ENCODE peak calls at places on chromosomes 2 and 18, in five cellular contexts. A, E, R, S and N are unnamed samples.

GRCh38 chr2:172772637-172773036 is 37.0 kb downstream of the RAPGEF4 start:
- DNase-seq in A (no peak), E (no peak), R (no peak), S (no peak), N (no peak)

GRCh38 chr18:3851159-3851558 is 401.2 kb downstream of the TGIF1 start:
- DNase-seq in A (no peak), E (no peak), R (no peak), S (no peak), N (no peak)

GRCh38 chr2:210363261-210363660 is 48.3 kb upstream of the MYL1 start:
- DNase-seq in A (no peak), E (no peak), R (no peak), S (no peak), N (no peak)

GRCh38 chr2:234694244-234695013 is 197.5 kb upstream of the ARL4C start:
- DNase-seq in A (no peak), E (no peak), R (no peak), S (no peak), N (no peak)

GRCh38 chr2:230868947-230869690 is 4.4 kb downstream of the ITM2C start:
- DNase-seq in A (peak), E (no peak), R (no peak), S (no peak), N (no peak)

GRCh38 chr2:241620419-241620769 is 16.6 kb downstream of the THAP4 start:
- DNase-seq in A (no peak), E (no peak), R (no peak), S (no peak), N (no peak)

GRCh38 chr2:230895536-230896345 is 29.3 kb downstream of the GPR55 start:
- DNase-seq in A (peak), E (no peak), R (no peak), S (peak), N (peak)

GRCh38 chr2:65660340-65660739 is 227.9 kb upstream of the SPRED2 start:
- DNase-seq in A (no peak), E (no peak), R (peak), S (no peak), N (no peak)

GRCh38 chr2:38184964-38185603 is 109.1 kb upstream of the CYP1B1 start:
- DNase-seq in A (no peak), E (no peak), R (peak), S (no peak), N (no peak)

GRCh38 chr2:195533771-195534642 is 123.0 kb upstream of the SLC39A10 start:
- DNase-seq in A (peak), E (peak), R (peak), S (no peak), N (no peak)

GRCh38 chr2:52387937-52388590 is 1356.1 kb upstream of the NRXN1 start:
- DNase-seq in A (no peak), E (no peak), R (no peak), S (no peak), N (no peak)

GRCh38 chr2:15909157-15909556 is 31.2 kb upstream of the MYCN start:
- DNase-seq in A (no peak), E (no peak), R (no peak), S (no peak), N (no peak)

GRCh38 chr2:45889053-45889452 is 237.6 kb downstream of the PRKCE start:
- DNase-seq in A (peak), E (peak), R (no peak), S (no peak), N (no peak)

GRCh38 chr2:216507220-216508143 is 8.8 kb downstream of the RPL37A start:
- DNase-seq in A (no peak), E (no peak), R (no peak), S (no peak), N (no peak)

GRCh38 chr18:35542356-35542755 is 39.2 kb upstream of the GALNT1 start:
- DNase-seq in A (no peak), E (no peak), R (no peak), S (no peak), N (no peak)

GRCh38 chr2:220068877-220069276 is 441.4 kb downstream of the SLC4A3 start:
- DNase-seq in A (no peak), E (no peak), R (no peak), S (no peak), N (no peak)

GRCh38 chr2:127569274-127570065 is 34.0 kb downstream of the MYO7B start:
- DNase-seq in A (peak), E (no peak), R (peak), S (peak), N (peak)

GRCh38 chr2:157990173-157990572 is 111.5 kb upstream of the UPP2 start:
- DNase-seq in A (no peak), E (no peak), R (no peak), S (no peak), N (no peak)

GRCh38 chr2:28552045-28552823 is 56.4 kb downstream of the PLB1 start:
- DNase-seq in A (no peak), E (no peak), R (no peak), S (no peak), N (no peak)

GRCh38 chr18:45974088-45974536 is 7.0 kb upstream of the EPG5 start:
- DNase-seq in A (peak), E (peak), R (peak), S (no peak), N (no peak)

GRCh38 chr2:223439184-223439583 is 163.0 kb downstream of the SCG2 start:
- DNase-seq in A (no peak), E (no peak), R (no peak), S (no peak), N (no peak)

GRCh38 chr2:219099319-219099718 is 38.6 kb upstream of the IHH start:
- DNase-seq in A (no peak), E (no peak), R (no peak), S (no peak), N (no peak)

GRCh38 chr2:9020267-9020666 is 16.8 kb upstream of the MBOAT2 start:
- DNase-seq in A (no peak), E (no peak), R (no peak), S (no peak), N (no peak)

GRCh38 chr2:199160677-199161465 is 296.9 kb downstream of the SATB2 start:
- DNase-seq in A (no peak), E (no peak), R (peak), S (no peak), N (no peak)

GRCh38 chr18:24757134-24757533 is 296.7 kb downstream of the HRH4 start:
- DNase-seq in A (no peak), E (no peak), R (no peak), S (no peak), N (no peak)

GRCh38 chr2:145811467-145812162 is 1291.7 kb upstream of the ZEB2 start:
- DNase-seq in A (no peak), E (no peak), R (no peak), S (no peak), N (no peak)

GRCh38 chr18:26655614-26656400 is 107.5 kb upstream of the KCTD1 start:
- DNase-seq in A (peak), E (no peak), R (peak), S (peak), N (peak)

GRCh38 chr18:79856119-79857080 is 58.7 kb downstream of the KCNG2 start:
- DNase-seq in A (no peak), E (no peak), R (no peak), S (no peak), N (no peak)

GRCh38 chr18:12041561-12041960 is 52.1 kb upstream of the ANKRD62 start:
- DNase-seq in A (no peak), E (no peak), R (no peak), S (no peak), N (no peak)

GRCh38 chr2:86774862-86775261 is 15.9 kb downstream of the CD8A start:
- DNase-seq in A (no peak), E (no peak), R (no peak), S (no peak), N (no peak)

GRCh38 chr18:32072321-32072720 is 19.4 kb upstream of the RNF138 start:
- DNase-seq in A (no peak), E (no peak), R (no peak), S (no peak), N (no peak)

GRCh38 chr2:241391892-241392665 is 36.0 kb downstream of the FARP2 start:
- DNase-seq in A (no peak), E (no peak), R (peak), S (no peak), N (no peak)

GRCh38 chr2:5695641-5696350 is 3.6 kb downstream of the SOX11 start:
- DNase-seq in A (no peak), E (no peak), R (no peak), S (no peak), N (no peak)
- H3K4me3 ChIP-seq in A (peak), E (no peak), R (no peak), S (no peak), N (peak)

GRCh38 chr2:201698588-201699226 is at the start of gene MPP4:
- DNase-seq in A (no peak), E (no peak), R (peak), S (no peak), N (no peak)

GRCh38 chr2:201701591-201701990 is 3.1 kb upstream of the MPP4 start:
- DNase-seq in A (no peak), E (no peak), R (no peak), S (no peak), N (no peak)

GRCh38 chr2:201696151-201696659 is 2.2 kb downstream of the MPP4 start:
- DNase-seq in A (no peak), E (no peak), R (peak), S (no peak), N (no peak)

GRCh38 chr2:201697899-201698298 is 545 bp downstream of the MPP4 start:
- DNase-seq in A (no peak), E (no peak), R (peak), S (no peak), N (no peak)

DNA sequence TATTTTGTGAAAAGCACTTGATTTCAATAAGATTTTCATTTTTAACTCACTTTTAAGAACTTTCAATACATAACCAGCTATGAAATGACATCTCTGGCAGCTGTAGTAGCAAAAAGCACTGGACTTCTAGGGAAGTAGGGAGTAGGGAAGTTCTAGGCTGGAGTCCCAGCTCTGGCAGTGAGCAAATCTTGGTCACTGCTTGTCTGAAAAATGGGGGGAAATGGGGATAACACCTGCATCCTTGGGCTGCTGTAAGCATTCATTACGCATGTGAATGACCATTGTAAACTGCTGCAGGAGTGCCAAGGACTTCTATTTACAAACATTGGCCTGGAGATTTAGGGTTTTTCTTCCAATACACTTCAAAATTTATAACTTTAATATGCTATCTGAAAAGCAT is 940 bp upstream of the MPP4 start:
- DNase-seq in A (no peak), E (no peak), R (no peak), S (no peak), N (no peak)
- H3K27ac ChIP-seq in A (no peak), E (no peak), R (peak), S (no peak), N (no peak)

GRCh38 chr2:101518470-101519172 is 43.7 kb upstream of the RFX8 start:
- DNase-seq in A (peak), E (no peak), R (peak), S (peak), N (no peak)
- H3K4me3 ChIP-seq in A (peak), E (no peak), R (no peak), S (peak), N (no peak)

DNA sequence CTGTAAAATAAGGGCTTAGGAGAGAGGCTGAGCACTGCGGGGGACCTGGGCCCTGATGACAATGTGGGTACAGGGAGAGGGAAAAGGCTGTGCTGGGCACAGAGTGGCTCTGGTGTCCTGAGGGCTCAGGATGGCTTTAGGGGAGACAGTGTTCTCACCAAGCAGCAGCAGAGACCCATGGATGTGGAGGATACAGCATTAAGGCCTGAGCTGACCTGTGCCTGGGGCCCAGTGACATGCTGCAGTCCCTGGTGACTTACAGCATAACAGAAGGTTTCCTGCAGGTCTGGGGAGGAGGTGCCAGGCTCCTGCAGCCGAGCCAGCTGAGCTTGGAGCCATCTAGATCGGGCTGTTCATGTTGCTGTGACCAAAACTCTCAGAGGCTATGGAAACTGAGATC is 191.3 kb upstream of the SMAD2 start:
- DNase-seq in A (no peak), E (no peak), R (no peak), S (no peak), N (peak)
- H3K27ac ChIP-seq in A (no peak), E (no peak), R (no peak), S (no peak), N (no peak)

GRCh38 chr2:239002960-239003932 is 155.4 kb downstream of the TWIST2 start:
- DNase-seq in A (no peak), E (no peak), R (peak), S (peak), N (peak)
- H3K4me3 ChIP-seq in A (no peak), E (no peak), R (peak), S (no peak), N (peak)

GRCh38 chr2:197878792-197879191 is 74.4 kb downstream of the PLCL1 start:
- DNase-seq in A (no peak), E (no peak), R (no peak), S (no peak), N (no peak)

GRCh38 chr2:197879844-197880408 is 75.5 kb downstream of the PLCL1 start:
- DNase-seq in A (no peak), E (no peak), R (no peak), S (no peak), N (no peak)

GRCh38 chr2:197875736-197876135 is 71.3 kb downstream of the PLCL1 start:
- DNase-seq in A (no peak), E (no peak), R (no peak), S (no peak), N (no peak)

GRCh38 chr2:197876524-197876923 is 72.1 kb downstream of the PLCL1 start:
- DNase-seq in A (no peak), E (no peak), R (no peak), S (no peak), N (no peak)

DNA sequence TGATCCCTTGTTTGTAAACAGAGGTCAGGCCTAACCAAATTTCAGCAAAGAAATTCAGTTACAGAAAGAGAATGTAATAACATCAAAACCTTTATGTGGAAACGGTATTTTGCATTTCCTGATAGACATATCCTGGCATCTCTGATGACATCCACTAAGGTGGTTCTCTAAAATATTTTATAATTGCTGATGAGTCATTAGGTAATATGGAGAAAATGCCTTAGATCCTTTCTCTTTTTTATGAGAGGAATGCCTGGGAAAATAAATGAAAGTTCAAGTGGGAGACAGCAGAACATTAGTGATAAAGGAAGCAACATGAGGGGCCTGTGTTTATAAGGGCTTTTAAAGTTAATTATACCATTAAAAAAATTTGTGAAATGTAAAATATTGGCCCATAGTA is 72.6 kb downstream of the PLCL1 start:
- DNase-seq in A (no peak), E (no peak), R (no peak), S (no peak), N (no peak)
- H3K27ac ChIP-seq in A (peak), E (no peak), R (no peak), S (no peak), N (no peak)